ENCODE peak calls at places on chromosomes 3 and 15, in six cellular contexts. V is sigmoid colon, G is progenitor cell of endocrine pancreas, D is lower leg skin, Q is GM10248, F is kidney. S is an unnamed sample.

GRCh38 chr15:47384316-47384715 is 333.0 kb upstream of the SEMA6D start:
- DNase-seq in V (no peak), G (no peak), D (no peak), Q (no peak), F (no peak), S (no peak)

GRCh38 chr15:65254237-65254820 is 32.4 kb downstream of the PARP16 start:
- DNase-seq in V (no peak), G (no peak), D (no peak), Q (no peak), F (no peak), S (no peak)

GRCh38 chr3:141078200-141078599 is 27.1 kb downstream of the SPSB4 start:
- DNase-seq in V (peak), G (no peak), D (no peak), Q (no peak), F (no peak), S (no peak)

GRCh38 chr15:58065445-58066041 is at the start of gene ALDH1A2:
- DNase-seq in V (peak), G (peak), D (peak), Q (peak), F (peak), S (no peak)

GRCh38 chr15:79172801-79173460 is 82.4 kb upstream of the RASGRF1 start:
- DNase-seq in V (no peak), G (no peak), D (peak), Q (no peak), F (no peak), S (no peak)

GRCh38 chr15:29652595-29652994 is 169.7 kb downstream of the TJP1 start:
- DNase-seq in V (no peak), G (no peak), D (no peak), Q (no peak), F (no peak), S (no peak)

GRCh38 chr3:28915711-28916481 is 365.0 kb upstream of the RBMS3 start:
- DNase-seq in V (peak), G (no peak), D (no peak), Q (no peak), F (no peak), S (no peak)

GRCh38 chr3:189455796-189456195 is 175.4 kb upstream of the TP63 start:
- DNase-seq in V (no peak), G (no peak), D (no peak), Q (no peak), F (no peak), S (no peak)

GRCh38 chr3:192259661-192260060 is 467.7 kb downstream of the FGF12 start:
- DNase-seq in V (no peak), G (no peak), D (no peak), Q (no peak), F (no peak), S (no peak)

GRCh38 chr15:74222231-74222511 is 14.0 kb upstream of the CCDC33 start:
- DNase-seq in V (no peak), G (no peak), D (no peak), Q (no peak), F (no peak), S (no peak)

GRCh38 chr3:48693826-48694225 is 8.1 kb upstream of the NCKIPSD start:
- DNase-seq in V (no peak), G (no peak), D (no peak), Q (no peak), F (no peak), S (no peak)

GRCh38 chr3:105829229-105829628 is 39.6 kb downstream of the CBLB start:
- DNase-seq in V (no peak), G (no peak), D (no peak), Q (no peak), F (no peak), S (no peak)

GRCh38 chr3:151864423-151865101 is 8.9 kb upstream of the SUCNR1 start:
- DNase-seq in V (no peak), G (no peak), D (no peak), Q (no peak), F (no peak), S (no peak)

GRCh38 chr15:67130673-67131601 is 65.5 kb downstream of the SMAD3 start:
- DNase-seq in V (peak), G (no peak), D (no peak), Q (no peak), F (no peak), S (no peak)

GRCh38 chr3:34152641-34153040 is 354.2 kb downstream of the PDCD6IP start:
- DNase-seq in V (no peak), G (no peak), D (no peak), Q (no peak), F (no peak), S (no peak)

GRCh38 chr3:2484162-2485026 is 385.7 kb downstream of the CNTN4 start:
- DNase-seq in V (no peak), G (no peak), D (no peak), Q (no peak), F (no peak), S (no peak)

GRCh38 chr15:89784686-89784960 is 8.5 kb downstream of the MESP2 start:
- DNase-seq in V (no peak), G (no peak), D (no peak), Q (no peak), F (peak), S (no peak)

GRCh38 chr15:49235446-49236207 is 65.6 kb downstream of the GALK2 start:
- DNase-seq in V (peak), G (peak), D (no peak), Q (peak), F (no peak), S (peak)

GRCh38 chr3:71728632-71729342 is 3.6 kb upstream of the EIF4E3 start:
- DNase-seq in V (no peak), G (no peak), D (no peak), Q (no peak), F (no peak), S (no peak)

GRCh38 chr3:36484386-36484785 is 104.1 kb downstream of the STAC start:
- DNase-seq in V (no peak), G (no peak), D (no peak), Q (no peak), F (no peak), S (no peak)

GRCh38 chr3:123110953-123111615 is 44.3 kb downstream of the PDIA5 start:
- DNase-seq in V (no peak), G (no peak), D (no peak), Q (no peak), F (no peak), S (no peak)

GRCh38 chr3:24185738-24186384 is 240.8 kb downstream of the NR1D2 start:
- DNase-seq in V (no peak), G (no peak), D (no peak), Q (peak), F (no peak), S (peak)

GRCh38 chr3:55484741-55485207 is 2.3 kb downstream of the WNT5A start:
- DNase-seq in V (no peak), G (no peak), D (no peak), Q (no peak), F (no peak), S (no peak)

GRCh38 chr3:160133757-160134156 is 91.5 kb upstream of the C3orf80 start:
- DNase-seq in V (no peak), G (no peak), D (no peak), Q (no peak), F (no peak), S (no peak)

GRCh38 chr15:40857601-40858351 is 13.9 kb downstream of the SPINT1 start:
- DNase-seq in V (peak), G (peak), D (peak), Q (peak), F (peak), S (peak)

GRCh38 chr3:101954946-101955345 is 105.6 kb downstream of the NFKBIZ start:
- DNase-seq in V (no peak), G (no peak), D (no peak), Q (no peak), F (no peak), S (no peak)

GRCh38 chr15:26615188-26615926 is 157.5 kb downstream of the GABRB3 start:
- DNase-seq in V (no peak), G (no peak), D (no peak), Q (no peak), F (no peak), S (no peak)

GRCh38 chr3:179706233-179706632 is 53.4 kb downstream of the USP13 start:
- DNase-seq in V (no peak), G (no peak), D (no peak), Q (no peak), F (no peak), S (no peak)

GRCh38 chr3:149340310-149340933 is 7.0 kb upstream of the TM4SF18 start:
- DNase-seq in V (no peak), G (no peak), D (no peak), Q (no peak), F (no peak), S (no peak)

GRCh38 chr3:170703121-170703588 is 117.3 kb upstream of the SLC7A14 start:
- DNase-seq in V (no peak), G (no peak), D (no peak), Q (no peak), F (no peak), S (no peak)

GRCh38 chr3:160401301-160402095 is 2.0 kb downstream of the SMC4 start:
- DNase-seq in V (no peak), G (no peak), D (no peak), Q (no peak), F (no peak), S (no peak)

GRCh38 chr3:18393906-18394305 is 31.2 kb downstream of the SATB1 start:
- DNase-seq in V (no peak), G (no peak), D (no peak), Q (no peak), F (no peak), S (no peak)

GRCh38 chr3:87298111-87298718 is 21.8 kb upstream of the POU1F1 start:
- DNase-seq in V (no peak), G (no peak), D (no peak), Q (peak), F (no peak), S (peak)

GRCh38 chr3:197555281-197556261 is at the start of gene BDH1:
- DNase-seq in V (no peak), G (peak), D (no peak), Q (peak), F (peak), S (peak)

GRCh38 chr3:142232340-142232739 is 7.0 kb upstream of the GK5 start:
- DNase-seq in V (no peak), G (no peak), D (no peak), Q (no peak), F (no peak), S (no peak)

GRCh38 chr3:142226474-142226873 is 1.1 kb upstream of the GK5 start:
- DNase-seq in V (no peak), G (no peak), D (no peak), Q (no peak), F (no peak), S (peak)

GRCh38 chr3:142224482-142225072 is 808 bp downstream of the GK5 start:
- DNase-seq in V (no peak), G (no peak), D (no peak), Q (no peak), F (no peak), S (no peak)

GRCh38 chr3:142225885-142226215 is 465 bp upstream of the GK5 start:
- DNase-seq in V (no peak), G (no peak), D (no peak), Q (no peak), F (no peak), S (no peak)

DNA sequence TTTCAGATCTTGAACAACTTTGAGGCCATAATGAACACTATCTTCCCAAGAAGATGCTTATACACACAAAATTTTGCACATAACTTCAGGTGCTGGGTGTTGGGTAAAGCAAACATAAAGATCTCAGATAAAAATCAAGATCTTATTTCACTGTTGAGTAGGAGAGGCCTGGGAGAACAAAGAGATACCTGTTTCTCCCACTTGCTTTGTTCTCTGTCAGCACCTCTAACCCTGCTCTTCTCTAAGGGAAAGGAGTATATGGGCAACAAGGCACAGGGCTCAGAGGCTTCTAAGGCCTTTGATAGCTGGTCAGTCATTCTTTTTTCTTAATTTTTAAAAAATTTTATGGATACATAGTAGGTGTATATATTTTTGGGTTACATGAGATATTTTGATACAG is 3.6 kb upstream of the GK5 start:
- DNase-seq in V (no peak), G (no peak), D (no peak), Q (no peak), F (no peak), S (no peak)
- TF ChIP-seq CTCF in V (no peak), G (no peak), D (no peak), Q (no peak), F (no peak), S (no peak)

GRCh38 chr3:117696871-117697270 is 987.3 kb downstream of the TUSC7 start:
- DNase-seq in V (no peak), G (no peak), D (no peak), Q (no peak), F (no peak), S (no peak)

GRCh38 chr3:117692416-117692995 is 982.9 kb downstream of the TUSC7 start:
- DNase-seq in V (no peak), G (no peak), D (no peak), Q (no peak), F (no peak), S (no peak)

GRCh38 chr3:117695871-117696270 is 986.3 kb downstream of the TUSC7 start:
- DNase-seq in V (no peak), G (no peak), D (no peak), Q (no peak), F (no peak), S (no peak)

GRCh38 chr3:117699058-117699457 is 989.5 kb downstream of the TUSC7 start:
- DNase-seq in V (no peak), G (no peak), D (no peak), Q (no peak), F (no peak), S (no peak)

GRCh38 chr3:117695321-117695720 is 985.7 kb downstream of the TUSC7 start:
- DNase-seq in V (no peak), G (no peak), D (no peak), Q (no peak), F (no peak), S (no peak)
- TF ChIP-seq CTCF in V (no peak), G (no peak), D (no peak), Q (no peak), F (no peak), S (no peak)

GRCh38 chr15:91864669-91865068 is 11.2 kb downstream of the SLCO3A1 start:
- DNase-seq in V (no peak), G (no peak), D (no peak), Q (no peak), F (no peak), S (no peak)

GRCh38 chr15:91865486-91865885 is 12.0 kb downstream of the SLCO3A1 start:
- DNase-seq in V (no peak), G (no peak), D (no peak), Q (no peak), F (no peak), S (no peak)

GRCh38 chr15:91861223-91861622 is 7.7 kb downstream of the SLCO3A1 start:
- DNase-seq in V (no peak), G (no peak), D (no peak), Q (no peak), F (no peak), S (no peak)

GRCh38 chr15:91863621-91864255 is 10.2 kb downstream of the SLCO3A1 start:
- DNase-seq in V (no peak), G (no peak), D (no peak), Q (no peak), F (no peak), S (no peak)

DNA sequence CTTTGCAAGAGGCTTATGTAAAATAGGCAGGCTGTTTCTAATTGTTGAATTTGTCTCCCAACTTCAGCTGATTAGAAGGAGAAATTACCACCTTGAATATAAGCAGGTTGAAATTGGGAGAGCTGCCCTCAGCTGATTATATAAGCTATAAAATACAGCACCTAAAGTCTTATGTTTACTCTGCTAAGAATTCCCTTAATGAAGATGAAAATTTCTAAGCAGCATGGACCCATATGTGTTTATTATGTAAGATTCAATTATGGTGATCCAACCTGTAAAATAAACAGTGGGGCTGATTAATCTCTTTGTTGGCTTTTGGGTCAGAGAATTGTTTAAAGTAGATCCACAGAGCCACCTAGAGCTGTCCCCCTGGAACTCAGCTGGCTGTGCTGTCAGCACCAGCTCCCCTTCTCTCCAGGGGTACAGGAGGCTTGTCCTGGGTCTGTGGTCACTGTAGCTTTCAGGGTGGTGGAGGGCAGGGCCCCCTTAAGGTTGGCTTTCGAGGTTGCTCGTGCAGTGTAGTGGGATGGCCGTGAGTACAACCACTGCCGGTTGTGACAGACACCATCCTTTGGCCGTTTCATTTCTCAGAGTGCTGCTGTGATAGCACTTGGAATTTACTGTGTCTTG is 9.5 kb downstream of the SLCO3A1 start:
- DNase-seq in V (no peak), G (no peak), D (no peak), Q (no peak), F (no peak), S (no peak)
- TF ChIP-seq CTCF in V (no peak), G (no peak), D (no peak), Q (no peak), F (no peak), S (no peak)

GRCh38 chr3:13894096-13894811 is 14.4 kb upstream of the WNT7A start:
- DNase-seq in V (no peak), G (no peak), D (peak), Q (no peak), F (no peak), S (peak)

GRCh38 chr3:13892304-13892703 is 12.4 kb upstream of the WNT7A start:
- DNase-seq in V (no peak), G (no peak), D (peak), Q (no peak), F (no peak), S (peak)

GRCh38 chr3:13895155-13896105 is 15.6 kb upstream of the WNT7A start:
- DNase-seq in V (peak), G (peak), D (peak), Q (peak), F (peak), S (peak)

GRCh38 chr3:13894812-13895154 is 14.9 kb upstream of the WNT7A start:
- DNase-seq in V (no peak), G (no peak), D (peak), Q (no peak), F (peak), S (no peak)

GRCh38 chr3:13896473-13897154 is 16.7 kb upstream of the WNT7A start:
- DNase-seq in V (peak), G (peak), D (peak), Q (peak), F (no peak), S (peak)
- TF ChIP-seq CTCF in V (peak), G (peak), D (no peak), Q (peak), F (peak), S (peak)

GRCh38 chr3:158093526-158093925 is 12.7 kb downstream of the SHOX2 start:
- DNase-seq in V (no peak), G (no peak), D (no peak), Q (no peak), F (no peak), S (no peak)
- TF ChIP-seq CTCF in V (no peak), G (no peak), D (no peak), Q (no peak), F (no peak), S (no peak)

DNA sequence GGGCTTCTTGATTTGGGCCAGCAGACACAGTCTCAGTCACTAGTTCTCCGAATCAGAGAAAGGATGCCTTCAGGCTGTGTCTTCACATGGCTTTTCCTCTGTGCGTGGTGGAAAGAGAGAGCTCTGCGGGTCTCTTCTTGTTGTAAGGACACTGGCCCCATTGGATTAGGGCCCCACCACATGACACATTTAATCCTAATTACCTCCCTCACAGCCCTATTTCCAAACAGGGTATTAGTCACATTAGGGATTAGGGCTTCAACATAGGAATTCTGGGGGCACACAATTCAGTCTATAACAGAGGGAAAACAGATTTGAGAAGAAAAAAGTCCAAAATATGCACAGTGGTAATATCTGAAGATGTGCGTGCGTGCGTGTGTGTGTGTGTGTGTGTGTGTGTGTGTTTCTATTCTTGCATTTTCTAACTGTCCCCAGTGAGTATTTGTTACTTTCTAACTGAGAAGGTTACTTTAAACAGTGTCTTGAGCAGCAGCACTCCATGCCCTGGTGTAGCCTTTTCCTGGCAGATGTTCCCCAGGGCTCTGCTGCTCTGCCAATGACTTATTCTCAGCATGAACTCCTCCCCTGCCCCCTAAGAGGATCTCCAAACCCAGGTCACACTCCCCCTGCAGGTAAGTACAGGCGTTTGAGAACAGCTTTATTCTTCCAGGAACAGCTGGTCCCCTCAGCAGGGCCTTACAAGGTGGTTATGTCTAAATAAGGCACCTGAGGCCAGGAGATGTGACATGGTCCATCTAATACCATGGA is 72.9 kb downstream of the RPL39L start:
- DNase-seq in V (no peak), G (no peak), D (no peak), Q (peak), F (no peak), S (peak)
- TF ChIP-seq CTCF in V (no peak), G (peak), D (no peak), Q (peak), F (peak), S (peak)

GRCh38 chr15:86165263-86166204 is 85.9 kb downstream of the AGBL1 start:
- DNase-seq in V (no peak), G (no peak), D (no peak), Q (no peak), F (no peak), S (no peak)

GRCh38 chr15:86162676-86163075 is 83.0 kb downstream of the AGBL1 start:
- DNase-seq in V (no peak), G (no peak), D (no peak), Q (no peak), F (no peak), S (no peak)

GRCh38 chr15:86163771-86164170 is 84.1 kb downstream of the AGBL1 start:
- DNase-seq in V (peak), G (no peak), D (no peak), Q (no peak), F (no peak), S (no peak)

GRCh38 chr15:86164222-86164898 is 84.7 kb downstream of the AGBL1 start:
- DNase-seq in V (peak), G (no peak), D (no peak), Q (no peak), F (no peak), S (no peak)

DNA sequence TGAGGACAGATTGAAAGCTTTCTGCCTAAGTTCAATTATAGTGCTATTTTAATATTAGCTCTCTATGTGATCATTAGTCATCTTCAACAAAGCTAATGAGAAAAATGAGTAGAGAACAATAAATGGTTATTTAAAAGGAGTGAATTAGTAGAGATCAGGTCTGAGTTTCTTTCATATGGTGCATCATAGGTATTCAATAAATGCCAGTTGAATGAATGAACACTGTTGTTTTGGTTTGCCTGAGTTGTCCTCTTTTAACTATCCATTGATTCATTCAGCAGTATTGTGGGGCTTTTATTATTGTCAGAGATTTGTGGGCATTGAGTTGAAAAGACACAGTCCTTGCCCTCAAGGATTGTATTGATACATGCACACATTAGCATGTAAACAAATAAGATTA is 88.1 kb downstream of the AGBL1 start:
- DNase-seq in V (no peak), G (no peak), D (no peak), Q (no peak), F (no peak), S (no peak)
- TF ChIP-seq CTCF in V (no peak), G (no peak), D (no peak), Q (no peak), F (no peak), S (no peak)